ENCODE peak calls at places on chromosomes 11 and 22, in nine cellular contexts. X is hippocampal formation; C is AG09309; Y is iPS-NIHi11; Z is activated CD4-positive, alpha-beta T cell treated with anti-CD3 and anti-CD28 coated beads for 48 hours; R is effector CD4-positive, alpha-beta T cell; V is upper lobe of right lung; B is NCI-H748 treated with DMSO at 0.1 percent for 48 hours; H is NCI-H510A treated with DMSO at 0.1 percent for 48 hours. F is an unnamed sample.

GRCh38 chr11:61120099-61120864 is 18.0 kb downstream of the CD5 start:
- DNase-seq in Y (no peak), H (no peak), V (peak; percentile 30), C (no peak), R (no peak), Z (no peak), X (no peak), B (no peak), F (no peak)

GRCh38 chr11:119803139-119803538 is 74.1 kb upstream of the NECTIN1 start:
- DNase-seq in Z (no peak), V (peak; percentile 22), X (no peak), R (no peak), H (no peak), B (no peak), Y (no peak), C (no peak), F (no peak)

GRCh38 chr22:42309865-42310264 is 39.4 kb upstream of the TCF20 start:
- DNase-seq in H (no peak), C (no peak), V (no peak), X (no peak), B (no peak), Z (no peak), Y (no peak), R (no peak), F (no peak)

GRCh38 chr22:20750461-20751184 is 23.3 kb upstream of the SERPIND1 start:
- DNase-seq in H (peak; percentile 37), C (peak; percentile 67), B (no peak), R (no peak), Z (peak; percentile 52), V (peak; percentile 77), Y (no peak), X (peak; percentile 8), F (no peak)

GRCh38 chr11:104036603-104037394 is at the start of gene DDI1:
- DNase-seq in R (no peak), H (no peak), Z (no peak), B (no peak), C (no peak), V (no peak), X (no peak), Y (no peak), F (no peak)

GRCh38 chr11:79026803-79027445 is 413.9 kb downstream of the TENM4 start:
- DNase-seq in X (no peak), C (peak; percentile 57), B (no peak), Z (no peak), V (no peak), Y (no peak), R (no peak), H (no peak), F (no peak)

GRCh38 chr11:44595964-44596381 is 30.5 kb downstream of the CD82 start:
- DNase-seq in R (no peak), Z (no peak), V (no peak), H (no peak), Y (no peak), X (peak; percentile 68), B (no peak), C (no peak), F (no peak)

GRCh38 chr11:47551086-47551485 is 1.8 kb downstream of the CELF1 start:
- DNase-seq in B (no peak), Z (no peak), R (no peak), V (no peak), Y (peak; percentile 27), X (no peak), C (no peak), H (no peak), F (no peak)

GRCh38 chr11:75313457-75314272 is 37.8 kb downstream of the ARRB1 start:
- DNase-seq in C (no peak), V (peak; percentile 82), H (peak; percentile 72), B (no peak), X (no peak), Z (no peak), Y (no peak), R (no peak), F (no peak)

GRCh38 chr11:111870887-111871692 is at the start of gene ALG9:
- DNase-seq in H (peak; percentile 70), C (peak; percentile 37), V (peak; percentile 91), Y (peak; percentile 92), B (peak; percentile 29), X (peak; percentile 68), Z (peak; percentile 92), R (peak; percentile 90), F (peak; percentile 76)

GRCh38 chr11:9893474-9893873 is 229.6 kb downstream of the SWAP70 start:
- DNase-seq in Y (peak; percentile 26), B (no peak), R (no peak), X (no peak), Z (no peak), H (no peak), C (no peak), V (no peak), F (no peak)

GRCh38 chr22:32079110-32080089 is 36.3 kb downstream of the SLC5A1 start:
- DNase-seq in R (no peak), Z (no peak), V (no peak), Y (peak; percentile 46), X (no peak), C (peak; percentile 28), B (no peak), H (no peak), F (no peak)

GRCh38 chr22:46058591-46059519 is 81.9 kb upstream of the WNT7B start:
- DNase-seq in H (no peak), Y (no peak), V (peak; percentile 66), Z (no peak), X (no peak), R (no peak), C (no peak), B (no peak), F (no peak)

GRCh38 chr22:25060522-25061071 is 108.1 kb downstream of the KIAA1671 start:
- DNase-seq in X (no peak), C (no peak), R (no peak), Y (no peak), H (no peak), B (no peak), V (no peak), Z (peak; percentile 69), F (no peak)

GRCh38 chr11:57294225-57295131 is 30.3 kb downstream of the TNKS1BP1 start:
- DNase-seq in B (no peak), Y (peak; percentile 44), R (no peak), Z (no peak), X (peak; percentile 11), C (no peak), V (no peak), H (no peak), F (no peak)

GRCh38 chr11:67053896-67054850 is 2.5 kb upstream of the RHOD start:
- DNase-seq in H (peak; percentile 53), Y (peak; percentile 91), Z (peak; percentile 66), V (peak; percentile 75), X (no peak), C (peak; percentile 75), R (no peak), B (peak; percentile 26), F (no peak)

GRCh38 chr11:101860694-101861371 is 54.0 kb upstream of the CEP126 start:
- DNase-seq in R (no peak), X (peak; percentile 63), B (peak; percentile 15), C (no peak), H (peak; percentile 73), Y (peak; percentile 75), Z (peak; percentile 24), V (peak; percentile 56), F (no peak)

GRCh38 chr11:9528573-9529332 is 44.7 kb upstream of the WEE1 start:
- DNase-seq in V (no peak), C (no peak), Z (no peak), B (no peak), X (no peak), Y (no peak), H (no peak), R (no peak), F (no peak)

GRCh38 chr22:20393705-20394476 is at the start of gene ZNF74:
- DNase-seq in Y (peak; percentile 89), C (peak; percentile 64), X (peak; percentile 88), Z (peak; percentile 88), B (peak; percentile 54), V (peak; percentile 96), H (peak; percentile 50), R (peak; percentile 77), F (peak; percentile 71)

GRCh38 chr11:60754887-60755286 is 1.8 kb upstream of the MS4A15 start:
- DNase-seq in Y (no peak), Z (no peak), X (no peak), B (no peak), C (no peak), H (no peak), V (no peak), R (no peak), F (no peak)

GRCh38 chr11:103091441-103091809 is 535 bp downstream of the DCUN1D5 start:
- DNase-seq in B (no peak), Y (peak; percentile 58), V (peak; percentile 78), Z (peak; percentile 68), X (no peak), C (no peak), R (peak; percentile 22), H (peak; percentile 55), F (no peak)

GRCh38 chr22:49156662-49157285 is 670.9 kb downstream of the BRD1 start:
- DNase-seq in R (no peak), Y (no peak), C (no peak), Z (no peak), B (peak; percentile 99), X (no peak), V (no peak), H (peak; percentile 95), F (no peak)

F was measured in T-helper 17 cell.